ENCODE peak calls at places on chromosomes 5 and 9, in ten cellular contexts. D, H, X, P, J, R, A, W, N and Z are unnamed samples.

GRCh38 chr9:128987800-128988199 is 40.3 kb downstream of the NUP188 start:
- DNase-seq in D (peak; percentile 81), H (no peak), X (no peak), P (no peak), J (no peak), R (no peak), A (no peak), W (no peak), N (no peak), Z (peak; percentile 82)

GRCh38 chr9:89498845-89499480 is 1.1 kb upstream of the SEMA4D start:
- DNase-seq in D (no peak), H (peak; percentile 47), X (peak; percentile 86), P (no peak), J (no peak), R (no peak), A (no peak), W (no peak), N (no peak), Z (no peak)

GRCh38 chr9:9003184-9003583 is 1203.6 kb upstream of the DMAC1 start:
- DNase-seq in D (peak; percentile 1), H (no peak), X (no peak), P (peak; percentile 60), J (no peak), R (no peak), A (no peak), W (peak; percentile 59), N (no peak), Z (no peak)

GRCh38 chr9:10274156-10274555 is 338.6 kb downstream of the PTPRD start:
- DNase-seq in D (no peak), H (no peak), X (no peak), P (no peak), J (no peak), R (no peak), A (no peak), W (peak; percentile 81), N (no peak), Z (no peak)

GRCh38 chr9:9215050-9215449 is 1397.8 kb downstream of the PTPRD start:
- DNase-seq in D (no peak), H (no peak), X (no peak), P (no peak), J (no peak), R (no peak), A (no peak), W (no peak), N (no peak), Z (no peak)

GRCh38 chr5:77138981-77139380 is 51.9 kb upstream of the ZBED3 start:
- DNase-seq in D (peak; percentile 23), H (no peak), X (no peak), P (no peak), J (no peak), R (no peak), A (no peak), W (no peak), N (no peak), Z (peak; percentile 40)

GRCh38 chr9:128125575-128126354 is 1.8 kb downstream of the PTGES2 start:
- DNase-seq in D (no peak), H (no peak), X (no peak), P (no peak), J (no peak), R (no peak), A (no peak), W (no peak), N (peak; percentile 43), Z (no peak)

GRCh38 chr5:106254784-106255183 is 1416.0 kb downstream of the EFNA5 start:
- DNase-seq in D (no peak), H (no peak), X (no peak), P (no peak), J (no peak), R (no peak), A (no peak), W (no peak), N (no peak), Z (no peak)

GRCh38 chr9:78235296-78235770 is 542 bp upstream of the CEP78 start:
- DNase-seq in D (peak; percentile 66), H (no peak), X (no peak), P (no peak), J (no peak), R (no peak), A (no peak), W (no peak), N (no peak), Z (peak; percentile 24)

GRCh38 chr5:178403351-178403750 is 170.7 kb upstream of the PHYKPL start:
- DNase-seq in D (no peak), H (no peak), X (no peak), P (no peak), J (no peak), R (no peak), A (no peak), W (no peak), N (no peak), Z (no peak)

GRCh38 chr9:79123419-79123818 is 448.3 kb upstream of the TLE4 start:
- DNase-seq in D (peak; percentile 34), H (no peak), X (no peak), P (no peak), J (no peak), R (no peak), A (no peak), W (peak; percentile 18), N (no peak), Z (peak; percentile 49)

GRCh38 chr5:72224946-72225427 is 95.1 kb downstream of the MRPS27 start:
- DNase-seq in D (peak; percentile 76), H (no peak), X (no peak), P (no peak), J (no peak), R (no peak), A (no peak), W (no peak), N (no peak), Z (peak; percentile 66)

GRCh38 chr9:5886114-5886939 is 4.4 kb upstream of the MLANA start:
- DNase-seq in D (peak; percentile 65), H (peak; percentile 30), X (peak; percentile 17), P (peak; percentile 76), J (peak; percentile 81), R (no peak), A (peak; percentile 60), W (peak; percentile 89), N (peak; percentile 78), Z (peak; percentile 71)

GRCh38 chr5:172659909-172660628 is 19.0 kb downstream of the NEURL1B start:
- DNase-seq in D (peak; percentile 89), H (no peak), X (no peak), P (no peak), J (no peak), R (no peak), A (no peak), W (peak; percentile 93), N (peak; percentile 78), Z (peak; percentile 69)

GRCh38 chr9:4242239-4242638 is 57.6 kb downstream of the GLIS3 start:
- DNase-seq in D (no peak), H (no peak), X (no peak), P (no peak), J (no peak), R (no peak), A (no peak), W (no peak), N (no peak), Z (no peak)

GRCh38 chr5:90547072-90547536 is 11.5 kb upstream of the ADGRV1 start:
- DNase-seq in D (no peak), H (no peak), X (no peak), P (peak; percentile 63), J (no peak), R (no peak), A (no peak), W (no peak), N (no peak), Z (no peak)

GRCh38 chr5:137612576-137612975 is 113.5 kb upstream of the SPOCK1 start:
- DNase-seq in D (no peak), H (no peak), X (no peak), P (no peak), J (no peak), R (no peak), A (no peak), W (no peak), N (no peak), Z (no peak)

GRCh38 chr9:130297371-130297770 is 31.8 kb downstream of the HMCN2 start:
- DNase-seq in D (no peak), H (no peak), X (no peak), P (no peak), J (no peak), R (no peak), A (no peak), W (no peak), N (no peak), Z (no peak)

GRCh38 chr5:171953860-171954701 is 52.4 kb downstream of the FBXW11 start:
- DNase-seq in D (peak; percentile 75), H (no peak), X (no peak), P (no peak), J (no peak), R (no peak), A (no peak), W (peak; percentile 55), N (no peak), Z (peak; percentile 57)

GRCh38 chr9:95434116-95435073 is 82.4 kb downstream of the PTCH1 start:
- DNase-seq in D (no peak), H (no peak), X (no peak), P (no peak), J (no peak), R (no peak), A (no peak), W (no peak), N (no peak), Z (peak; percentile 19)